ENCODE peak calls at places on chromosomes 13 and 19, in seven cellular contexts. S is sigmoid colon, B is esophagus muscularis mucosa, Z is upper lobe of left lung, V is K562, Y is transverse colon, W is SK-N-SH. Q is an unnamed sample.

GRCh38 chr19:17889609-17890214 is 18.0 kb downstream of the SLC5A5 start:
- DNase-seq in Z (no peak), Y (no peak), V (peak; percentile 66), B (no peak), S (no peak), W (no peak), Q (no peak)

GRCh38 chr13:112596220-112596619 is 8.3 kb upstream of the TUBGCP3 start:
- DNase-seq in V (no peak), S (no peak), Z (no peak), B (no peak), W (no peak), Y (no peak), Q (no peak)

GRCh38 chr13:45119469-45119989 is 781 bp upstream of the GTF2F2 start:
- DNase-seq in Y (peak; percentile 18), W (peak; percentile 37), S (no peak), Z (no peak), V (peak; percentile 10), B (no peak), Q (no peak)

GRCh38 chr13:22428188-22428828 is 752.5 kb upstream of the SGCG start:
- DNase-seq in S (no peak), B (no peak), Z (no peak), W (peak; percentile 15), V (peak; percentile 4), Y (no peak), Q (no peak)

GRCh38 chr13:60431108-60431700 is 34.2 kb downstream of the TDRD3 start:
- DNase-seq in S (no peak), Z (no peak), V (peak; percentile 18), B (no peak), Y (no peak), W (peak; percentile 36), Q (no peak)

GRCh38 chr13:44231786-44232516 is 141.7 kb upstream of the SERP2 start:
- DNase-seq in W (no peak), B (no peak), Z (no peak), Y (peak; percentile 76), V (no peak), S (peak; percentile 82), Q (peak; percentile 86)

GRCh38 chr13:100753391-100753790 is 78.8 kb upstream of the TMTC4 start:
- DNase-seq in W (no peak), B (peak; percentile 82), S (no peak), Z (no peak), V (no peak), Y (no peak), Q (no peak)

GRCh38 chr13:41365636-41366035 is 54.6 kb downstream of the NAA16 start:
- DNase-seq in Y (no peak), Z (no peak), W (no peak), S (no peak), V (no peak), B (no peak), Q (no peak)

GRCh38 chr19:995051-995827 is 5.0 kb upstream of the GRIN3B start:
- DNase-seq in W (no peak), Y (no peak), S (no peak), V (no peak), Z (peak; percentile 68), B (no peak), Q (no peak)

GRCh38 chr13:94656766-94657165 is 55.1 kb downstream of the GPR180 start:
- DNase-seq in S (no peak), Z (no peak), B (no peak), Y (no peak), V (peak; percentile 36), W (no peak), Q (no peak)

GRCh38 chr13:50645092-50645491 is 198.4 kb downstream of the DLEU7 start:
- DNase-seq in Y (no peak), V (no peak), B (no peak), S (no peak), Z (no peak), W (no peak), Q (no peak)

GRCh38 chr13:80010846-80011245 is 330.1 kb downstream of the SPRY2 start:
- DNase-seq in Y (no peak), S (no peak), W (no peak), V (no peak), Z (no peak), B (no peak), Q (no peak)

GRCh38 chr13:20713751-20714150 is 10.3 kb downstream of the IL17D start:
- DNase-seq in Y (no peak), Z (peak; percentile 45), B (no peak), S (no peak), V (no peak), W (no peak), Q (no peak)

GRCh38 chr19:35038623-35039512 is 2.7 kb upstream of the HPN start:
- DNase-seq in S (no peak), B (no peak), W (peak; percentile 44), Y (no peak), V (no peak), Z (no peak), Q (no peak)

GRCh38 chr13:112756511-112756966 is 66.7 kb downstream of the ATP11A start:
- DNase-seq in S (no peak), W (peak; percentile 62), B (no peak), Z (peak; percentile 73), Y (no peak), V (no peak), Q (no peak)

GRCh38 chr19:38036707-38037106 is 129.7 kb downstream of the SIPA1L3 start:
- DNase-seq in B (no peak), S (no peak), Y (no peak), Z (peak; percentile 20), W (no peak), V (no peak), Q (no peak)

GRCh38 chr19:12544401-12544876 is 6.8 kb downstream of the ZNF564 start:
- DNase-seq in W (no peak), Y (no peak), Z (no peak), B (no peak), V (peak; percentile 85), S (no peak), Q (no peak)

GRCh38 chr19:17766543-17767131 is 15.4 kb downstream of the FCHO1 start:
- DNase-seq in V (no peak), S (peak; percentile 81), Z (peak; percentile 95), B (no peak), W (no peak), Y (peak; percentile 94), Q (peak; percentile 90)

GRCh38 chr19:7670150-7670784 is 1.4 kb downstream of the RETN start:
- DNase-seq in W (no peak), Y (no peak), V (no peak), Z (peak; percentile 90), S (no peak), B (no peak), Q (no peak)

GRCh38 chr13:83211301-83211700 is 671.0 kb downstream of the SLITRK1 start:
- DNase-seq in S (no peak), Z (no peak), W (no peak), V (no peak), B (no peak), Y (no peak), Q (no peak)

GRCh38 chr13:45104294-45104693 is 16.0 kb upstream of the GTF2F2 start:
- DNase-seq in Y (no peak), B (no peak), W (no peak), S (no peak), Z (no peak), V (no peak), Q (no peak)

GRCh38 chr19:13260883-13261653 is 110.9 kb downstream of the IER2 start:
- DNase-seq in Z (no peak), B (no peak), W (no peak), S (no peak), V (peak; percentile 51), Y (no peak), Q (no peak)

GRCh38 chr13:51731759-51732158 is 72.2 kb downstream of the DHRS12 start:
- DNase-seq in W (no peak), S (no peak), Z (no peak), V (no peak), B (no peak), Y (no peak), Q (no peak)
- TF ChIP-seq POLR2AphosphoS5 in W (no peak), S (peak; percentile 39), Z (no peak), V (no peak), B (no peak), Y (no peak), Q (no peak)

GRCh38 chr19:5093297-5093858 is 124.5 kb downstream of the KDM4B start:
- DNase-seq in V (peak; percentile 54), Z (peak; percentile 59), B (no peak), Y (no peak), W (no peak), S (no peak), Q (no peak)
- H3K27ac ChIP-seq in V (peak overlapping the region; percentile 98), Z (no peak overlapping the region), B (no peak overlapping the region), Y (no peak overlapping the region), W (peak overlapping the region; percentile 95), S (no peak overlapping the region), Q (no peak overlapping the region)

DNA sequence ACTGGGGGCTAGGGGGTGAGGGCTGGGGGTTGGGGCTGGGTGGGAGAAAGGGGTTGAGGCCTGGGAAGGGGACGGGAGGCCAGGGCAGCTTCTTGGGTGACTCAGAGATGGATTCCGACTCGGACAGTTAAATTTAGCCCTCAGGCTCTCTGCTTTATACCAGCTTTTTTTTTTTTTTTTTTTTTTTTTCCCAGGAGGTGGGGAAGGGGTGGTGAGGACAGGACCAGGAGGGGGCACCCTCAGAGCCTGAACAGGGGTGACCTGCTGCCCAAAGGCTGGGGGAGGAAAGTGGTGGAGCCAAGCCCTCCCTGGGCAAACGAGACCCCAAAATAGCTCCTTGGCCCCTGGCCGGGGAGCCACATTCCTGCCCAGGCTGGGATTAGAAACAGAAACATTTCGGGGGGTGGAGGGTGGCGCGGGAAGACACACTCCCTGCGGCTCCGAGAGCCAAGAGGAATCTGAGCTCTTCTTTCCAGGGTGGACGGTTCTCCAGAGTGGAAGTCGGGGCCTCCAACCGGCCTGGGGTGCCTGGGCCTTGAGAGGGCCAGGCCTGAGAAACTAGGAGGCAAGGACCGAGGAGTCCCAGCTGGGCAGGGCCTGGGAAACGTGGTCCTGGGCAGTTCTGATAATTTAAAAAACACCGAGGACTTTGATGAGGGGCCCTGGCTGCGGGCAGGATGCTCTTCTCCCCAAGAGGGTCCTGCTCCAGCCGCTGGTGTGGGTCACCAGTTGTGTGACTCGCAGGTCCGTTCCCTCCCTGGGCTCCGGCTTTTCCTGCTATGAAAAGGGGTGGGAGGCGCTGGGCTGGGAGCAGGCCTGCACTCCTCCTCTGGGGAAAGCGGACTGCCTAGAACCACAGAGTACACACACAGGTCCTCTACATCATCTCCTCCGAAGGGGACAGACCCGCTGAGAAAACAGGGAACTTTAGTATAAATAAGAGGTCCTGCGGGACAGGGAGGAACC is 813 bp upstream of the DMPK start:
- DNase-seq in B (no peak), V (no peak), W (peak; percentile 58), S (peak; percentile 93), Y (peak; percentile 52), Z (no peak), Q (no peak)
- TF ChIP-seq EP300 in B (peak; percentile 54), V (no peak), W (peak; percentile 29), S (peak; percentile 68), Y (no peak), Z (no peak), Q (no peak)

GRCh38 chr19:46306501-46306900 is 9.7 kb downstream of the HIF3A start:
- DNase-seq in V (no peak), B (no peak), W (no peak), S (no peak), Z (no peak), Y (no peak), Q (no peak)

GRCh38 chr19:46309056-46309455 is 12.2 kb downstream of the HIF3A start:
- DNase-seq in V (no peak), S (no peak), W (no peak), B (no peak), Z (no peak), Y (no peak), Q (no peak)

GRCh38 chr19:46303702-46304397 is 7.0 kb downstream of the HIF3A start:
- DNase-seq in Z (peak; percentile 91), W (peak; percentile 82), V (peak; percentile 84), S (peak; percentile 90), B (no peak), Y (peak; percentile 95), Q (peak; percentile 84)

GRCh38 chr19:46311444-46311843 is 14.6 kb downstream of the HIF3A start:
- DNase-seq in Z (no peak), S (no peak), V (no peak), B (no peak), Y (no peak), W (no peak), Q (no peak)

GRCh38 chr19:46308510-46308909 is 11.7 kb downstream of the HIF3A start:
- DNase-seq in W (no peak), Y (no peak), B (no peak), S (no peak), V (no peak), Z (no peak), Q (no peak)
- TF ChIP-seq POLR2AphosphoS5 in W (no peak), Y (no peak), B (no peak), S (no peak), V (no peak), Z (no peak), Q (no peak)